ENCODE peak calls at places on chromosome 20, in nine cellular contexts. S is stromal cell of bone marrow; C is stimulated activated naive B cell treated with anti-CD40 and anti-IgM and Interleukin-4, amounts not matched to agents 10 μg/mL and 1 μg/mL and 100 μg/mL, for 72 hours; T is GM03348; U is heart right ventricle; O is activated T-helper 1 cell treated with anti-CD3 and anti-CD28 coated beads, Interleukin-2, amount 50 U/mL, for 16 hours; N is ELR; K is NCI-H1105; F is H9. R is an unnamed sample.

GRCh38 chr20:25529295-25529951 is 55.9 kb downstream of the NINL start:
- DNase-seq in S (no peak), C (no peak), T (no peak), U (no peak), O (no peak), N (no peak), K (no peak), F (no peak), R (no peak)

GRCh38 chr20:61723538-61724257 is 342.0 kb downstream of the TAF4 start:
- DNase-seq in S (no peak), C (no peak), T (no peak), U (no peak), O (no peak), N (no peak), K (no peak), F (no peak), R (no peak)

GRCh38 chr20:47727170-47727880 is 58.0 kb downstream of the SULF2 start:
- DNase-seq in S (no peak), C (peak; percentile 87), T (no peak), U (peak; percentile 41), O (peak; percentile 38), N (no peak), K (no peak), F (no peak), R (peak; percentile 54)

GRCh38 chr20:44863661-44864060 is 21.8 kb upstream of the YWHAB start:
- DNase-seq in S (no peak), C (no peak), T (no peak), U (no peak), O (no peak), N (no peak), K (no peak), F (no peak), R (no peak)

GRCh38 chr20:54526801-54527200 is 51.4 kb downstream of the DOK5 start:
- DNase-seq in S (no peak), C (no peak), T (no peak), U (no peak), O (no peak), N (no peak), K (no peak), F (no peak), R (no peak)

GRCh38 chr20:14712302-14712739 is 374.9 kb upstream of the FLRT3 start:
- DNase-seq in S (no peak), C (no peak), T (no peak), U (no peak), O (no peak), N (no peak), K (no peak), F (no peak), R (no peak)

GRCh38 chr20:36063916-36064660 is 90.5 kb upstream of the EPB41L1 start:
- DNase-seq in S (no peak), C (no peak), T (no peak), U (no peak), O (no peak), N (no peak), K (peak; percentile 74), F (no peak), R (no peak)

GRCh38 chr20:49006446-49006980 is 39.6 kb upstream of the CSE1L start:
- DNase-seq in S (no peak), C (no peak), T (no peak), U (no peak), O (no peak), N (no peak), K (no peak), F (peak; percentile 31), R (no peak)

GRCh38 chr20:63100401-63100925 is 93.7 kb upstream of the BHLHE23 start:
- DNase-seq in S (no peak), C (no peak), T (no peak), U (no peak), O (no peak), N (no peak), K (no peak), F (peak; percentile 24), R (no peak)

GRCh38 chr20:25314497-25315417 is 66.9 kb downstream of the PYGB start:
- DNase-seq in S (no peak), C (no peak), T (no peak), U (peak; percentile 2), O (no peak), N (no peak), K (no peak), F (no peak), R (no peak)